ENCODE peak calls at places on chromosomes 5 and 9, in six cellular contexts. One of them, this sample, is unnamed.

GRCh38 chr5:139140631-139141071 is 57.5 kb downstream of the SIL1 start:
- DNase-seq in stimulated activated CD8-positive, alpha-beta memory T cell treated with anti-CD3 and anti-CD28 coated beads, Interleukin-15, amount 100 ng/mL, for 1 hour: no peak
- DNase-seq in COR-L47: no peak
- DNase-seq in T1000: no peak
- DNase-seq in suprapubic skin: no peak
- DNase-seq in PC-3: no peak
- DNase-seq in this sample: no peak

GRCh38 chr5:52999357-52999949 is 10.3 kb downstream of the ITGA2 start:
- DNase-seq in stimulated activated CD8-positive, alpha-beta memory T cell treated with anti-CD3 and anti-CD28 coated beads, Interleukin-15, amount 100 ng/mL, for 1 hour: no peak
- DNase-seq in COR-L47: no peak
- DNase-seq in T1000: no peak
- DNase-seq in suprapubic skin: no peak
- DNase-seq in PC-3: no peak
- DNase-seq in this sample: no peak

GRCh38 chr5:96434201-96434645 is 1.2 kb upstream of the PCSK1 start:
- DNase-seq in stimulated activated CD8-positive, alpha-beta memory T cell treated with anti-CD3 and anti-CD28 coated beads, Interleukin-15, amount 100 ng/mL, for 1 hour: peak
- DNase-seq in COR-L47: peak
- DNase-seq in T1000: peak
- DNase-seq in suprapubic skin: no peak
- DNase-seq in PC-3: peak
- DNase-seq in this sample: no peak

GRCh38 chr5:144139586-144139985 is 30.9 kb downstream of the YIPF5 start:
- DNase-seq in stimulated activated CD8-positive, alpha-beta memory T cell treated with anti-CD3 and anti-CD28 coated beads, Interleukin-15, amount 100 ng/mL, for 1 hour: no peak
- DNase-seq in COR-L47: no peak
- DNase-seq in T1000: no peak
- DNase-seq in suprapubic skin: no peak
- DNase-seq in PC-3: no peak
- DNase-seq in this sample: no peak

GRCh38 chr5:91065541-91065940 is 317.6 kb downstream of the ARRDC3 start:
- DNase-seq in stimulated activated CD8-positive, alpha-beta memory T cell treated with anti-CD3 and anti-CD28 coated beads, Interleukin-15, amount 100 ng/mL, for 1 hour: no peak
- DNase-seq in COR-L47: no peak
- DNase-seq in T1000: no peak
- DNase-seq in suprapubic skin: no peak
- DNase-seq in PC-3: no peak
- DNase-seq in this sample: no peak

GRCh38 chr5:111680737-111681413 is 76.1 kb downstream of the NREP start:
- DNase-seq in stimulated activated CD8-positive, alpha-beta memory T cell treated with anti-CD3 and anti-CD28 coated beads, Interleukin-15, amount 100 ng/mL, for 1 hour: no peak
- DNase-seq in COR-L47: peak
- DNase-seq in T1000: peak
- DNase-seq in suprapubic skin: no peak
- DNase-seq in PC-3: peak
- DNase-seq in this sample: peak

GRCh38 chr9:98118640-98119601 is at the start of gene TRIM14:
- DNase-seq in stimulated activated CD8-positive, alpha-beta memory T cell treated with anti-CD3 and anti-CD28 coated beads, Interleukin-15, amount 100 ng/mL, for 1 hour: no peak
- DNase-seq in COR-L47: peak
- DNase-seq in T1000: peak
- DNase-seq in suprapubic skin: no peak
- DNase-seq in PC-3: peak
- DNase-seq in this sample: no peak

GRCh38 chr5:34555699-34556513 is 100.2 kb upstream of the RAI14 start:
- DNase-seq in stimulated activated CD8-positive, alpha-beta memory T cell treated with anti-CD3 and anti-CD28 coated beads, Interleukin-15, amount 100 ng/mL, for 1 hour: no peak
- DNase-seq in COR-L47: peak
- DNase-seq in T1000: no peak
- DNase-seq in suprapubic skin: no peak
- DNase-seq in PC-3: peak
- DNase-seq in this sample: no peak

GRCh38 chr5:172437445-172438303 is 16.7 kb downstream of the SH3PXD2B start:
- DNase-seq in stimulated activated CD8-positive, alpha-beta memory T cell treated with anti-CD3 and anti-CD28 coated beads, Interleukin-15, amount 100 ng/mL, for 1 hour: no peak
- DNase-seq in COR-L47: peak
- DNase-seq in T1000: peak
- DNase-seq in suprapubic skin: no peak
- DNase-seq in PC-3: peak
- DNase-seq in this sample: no peak

GRCh38 chr5:173968154-173968553 is 20.8 kb upstream of the C5orf47 start:
- DNase-seq in stimulated activated CD8-positive, alpha-beta memory T cell treated with anti-CD3 and anti-CD28 coated beads, Interleukin-15, amount 100 ng/mL, for 1 hour: no peak
- DNase-seq in COR-L47: no peak
- DNase-seq in T1000: no peak
- DNase-seq in suprapubic skin: no peak
- DNase-seq in PC-3: no peak
- DNase-seq in this sample: no peak

GRCh38 chr9:114539718-114540410 is 34.6 kb upstream of the WHRN start:
- DNase-seq in stimulated activated CD8-positive, alpha-beta memory T cell treated with anti-CD3 and anti-CD28 coated beads, Interleukin-15, amount 100 ng/mL, for 1 hour: no peak
- DNase-seq in COR-L47: no peak
- DNase-seq in T1000: no peak
- DNase-seq in suprapubic skin: no peak
- DNase-seq in PC-3: no peak
- DNase-seq in this sample: no peak

GRCh38 chr5:36414869-36415282 is 113.2 kb upstream of the RANBP3L start:
- DNase-seq in stimulated activated CD8-positive, alpha-beta memory T cell treated with anti-CD3 and anti-CD28 coated beads, Interleukin-15, amount 100 ng/mL, for 1 hour: no peak
- DNase-seq in COR-L47: no peak
- DNase-seq in T1000: no peak
- DNase-seq in suprapubic skin: no peak
- DNase-seq in PC-3: peak
- DNase-seq in this sample: no peak

GRCh38 chr5:156835905-156836304 is 14.2 kb upstream of the PPP1R2B start:
- DNase-seq in stimulated activated CD8-positive, alpha-beta memory T cell treated with anti-CD3 and anti-CD28 coated beads, Interleukin-15, amount 100 ng/mL, for 1 hour: no peak
- DNase-seq in COR-L47: no peak
- DNase-seq in T1000: no peak
- DNase-seq in suprapubic skin: no peak
- DNase-seq in PC-3: peak
- DNase-seq in this sample: no peak

GRCh38 chr5:136249678-136250266 is 56.8 kb upstream of the SMIM32 start:
- DNase-seq in stimulated activated CD8-positive, alpha-beta memory T cell treated with anti-CD3 and anti-CD28 coated beads, Interleukin-15, amount 100 ng/mL, for 1 hour: no peak
- DNase-seq in COR-L47: peak
- DNase-seq in T1000: no peak
- DNase-seq in suprapubic skin: no peak
- DNase-seq in PC-3: peak
- DNase-seq in this sample: no peak

GRCh38 chr9:127796225-127796813 is 6.4 kb upstream of the FPGS start:
- DNase-seq in stimulated activated CD8-positive, alpha-beta memory T cell treated with anti-CD3 and anti-CD28 coated beads, Interleukin-15, amount 100 ng/mL, for 1 hour: no peak
- DNase-seq in COR-L47: no peak
- DNase-seq in T1000: no peak
- DNase-seq in suprapubic skin: no peak
- DNase-seq in PC-3: peak
- DNase-seq in this sample: no peak

This sample was measured in GOT3.